ENCODE peak calls at places on chromosomes 3 and 15, in five cellular contexts. N, C, L, K and D are unnamed samples. For H3K27me3, the result is how much of the 10 kb centered on the place peaks cover.

GRCh38 chr15:29207027-29207757 is 62.4 kb downstream of the NSMCE3 start:
- DNase-seq in N (no peak), C (no peak), L (no peak), K (no peak), D (no peak)

GRCh38 chr3:3023106-3023505 is 87.1 kb downstream of the IL5RA start:
- DNase-seq in N (no peak), C (no peak), L (no peak), K (no peak), D (no peak)

GRCh38 chr3:114081022-114081421 is 24.5 kb downstream of the QTRT2 start:
- DNase-seq in N (no peak), C (peak), L (no peak), K (no peak), D (no peak)

GRCh38 chr3:40201770-40202169 is 107.7 kb upstream of the EIF1B start:
- DNase-seq in N (no peak), C (no peak), L (no peak), K (no peak), D (no peak)

GRCh38 chr3:30675774-30676173 is 69.4 kb downstream of the TGFBR2 start:
- DNase-seq in N (no peak), C (no peak), L (no peak), K (no peak), D (no peak)

GRCh38 chr3:192818126-192818525 is 90.8 kb upstream of the FGF12 start:
- DNase-seq in N (no peak), C (peak), L (no peak), K (no peak), D (no peak)

GRCh38 chr15:84810073-84810840 is 6.9 kb upstream of the ALPK3 start:
- DNase-seq in N (no peak), C (peak), L (no peak), K (no peak), D (no peak)

GRCh38 chr3:174883881-174884675 is 24.9 kb downstream of the NAALADL2 start:
- DNase-seq in N (no peak), C (no peak), L (no peak), K (no peak), D (no peak)

GRCh38 chr3:127194601-127195187 is 1.8 kb downstream of the PRR23E start:
- DNase-seq in N (no peak), C (no peak), L (no peak), K (no peak), D (no peak)

GRCh38 chr15:34637305-34637704 is 53.9 kb upstream of the GOLGA8B start:
- DNase-seq in N (no peak), C (no peak), L (no peak), K (no peak), D (no peak)

GRCh38 chr3:16216373-16216935 is 42.0 kb downstream of the GALNT15 start:
- DNase-seq in N (no peak), C (no peak), L (no peak), K (no peak), D (no peak)

GRCh38 chr3:29561651-29562050 is 280.8 kb downstream of the RBMS3 start:
- DNase-seq in N (no peak), C (no peak), L (no peak), K (no peak), D (no peak)

GRCh38 chr3:28575748-28576589 is 227.3 kb upstream of the AZI2 start:
- DNase-seq in N (peak), C (peak), L (no peak), K (peak), D (peak)

GRCh38 chr15:22241451-22241850 is 161.1 kb downstream of the OR4M2 start:
- DNase-seq in N (no peak), C (no peak), L (no peak), K (no peak), D (no peak)

GRCh38 chr3:43699864-43700263 is 9.1 kb downstream of the ABHD5 start:
- DNase-seq in N (no peak), C (no peak), L (no peak), K (no peak), D (no peak)

GRCh38 chr15:67521770-67522568 is 1.0 kb downstream of the C15orf61 start:
- DNase-seq in N (peak), C (peak), L (no peak), K (peak), D (no peak)

GRCh38 chr3:30399394-30400181 is 206.8 kb upstream of the TGFBR2 start:
- DNase-seq in N (no peak), C (peak), L (no peak), K (no peak), D (no peak)

GRCh38 chr3:188331166-188331565 is 177.2 kb downstream of the LPP start:
- DNase-seq in N (no peak), C (no peak), L (no peak), K (no peak), D (no peak)

GRCh38 chr3:65576942-65577341 is 461.8 kb downstream of the MAGI1 start:
- DNase-seq in N (no peak), C (peak), L (no peak), K (no peak), D (no peak)

GRCh38 chr3:157838457-157838856 is 267.8 kb downstream of the SHOX2 start:
- DNase-seq in N (no peak), C (no peak), L (no peak), K (no peak), D (no peak)

GRCh38 chr15:76840830-76841460 is 64.2 kb downstream of the SCAPER start:
- DNase-seq in N (peak), C (peak), L (no peak), K (no peak), D (no peak)

GRCh38 chr3:24680214-24680967 is 185.7 kb upstream of the THRB start:
- DNase-seq in N (peak), C (peak), L (peak), K (peak), D (peak)

GRCh38 chr3:72451840-72452239 is 396.4 kb downstream of the SHQ1 start:
- DNase-seq in N (peak), C (no peak), L (no peak), K (no peak), D (no peak)

GRCh38 chr3:29822051-29822450 is 541.2 kb downstream of the RBMS3 start:
- DNase-seq in N (no peak), C (peak), L (no peak), K (no peak), D (no peak)

GRCh38 chr3:37272743-37273142 is 98.4 kb upstream of the LRRFIP2 start:
- DNase-seq in N (no peak), C (no peak), L (no peak), K (no peak), D (no peak)

GRCh38 chr3:13401149-13401548 is 19.0 kb downstream of the NUP210 start:
- DNase-seq in N (no peak), C (no peak), L (no peak), K (no peak), D (no peak)

GRCh38 chr15:45136378-45136764 is 6.6 kb downstream of the DUOX1 start:
- DNase-seq in N (no peak), C (no peak), L (no peak), K (no peak), D (no peak)

GRCh38 chr15:45133561-45133920 is 3.7 kb downstream of the DUOX1 start:
- DNase-seq in N (no peak), C (no peak), L (no peak), K (no peak), D (no peak)

GRCh38 chr15:45134682-45135604 is 5.1 kb downstream of the DUOX1 start:
- DNase-seq in N (peak), C (no peak), L (no peak), K (no peak), D (no peak)

GRCh38 chr15:45132844-45133560 is 3.2 kb downstream of the DUOX1 start:
- DNase-seq in N (no peak), C (no peak), L (no peak), K (no peak), D (no peak)

DNA sequence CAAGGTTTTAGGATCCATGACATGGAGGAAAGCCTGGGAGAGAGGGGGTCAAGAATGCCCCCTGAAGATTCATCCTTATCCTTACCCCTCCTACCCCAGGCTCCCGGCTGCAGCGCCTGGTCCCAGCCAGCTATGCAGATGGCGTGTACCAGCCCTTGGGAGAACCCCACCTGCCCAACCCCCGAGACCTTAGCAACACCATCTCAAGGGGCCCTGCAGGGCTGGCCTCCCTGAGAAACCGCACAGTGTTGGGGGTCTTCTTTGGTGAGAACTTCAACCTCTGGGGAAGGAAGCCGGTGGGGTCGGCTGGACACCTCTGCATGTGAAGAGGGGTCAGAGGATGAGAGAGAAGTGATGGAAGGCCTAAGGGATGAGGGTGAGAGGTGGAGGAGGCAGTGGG is 4.3 kb downstream of the DUOX1 start:
- DNase-seq in N (no peak), C (no peak), L (no peak), K (no peak), D (no peak)
- H3K27me3 ChIP-seq in N (under half), C (half or more), L (under half), K (half or more), D (under half)

GRCh38 chr3:18499256-18499655 is 74.1 kb upstream of the SATB1 start:
- DNase-seq in N (no peak), C (no peak), L (no peak), K (no peak), D (no peak)

GRCh38 chr3:18489939-18490338 is 64.8 kb upstream of the SATB1 start:
- DNase-seq in N (no peak), C (no peak), L (no peak), K (no peak), D (no peak)

GRCh38 chr3:18494251-18494650 is 69.1 kb upstream of the SATB1 start:
- DNase-seq in N (no peak), C (no peak), L (no peak), K (no peak), D (no peak)
- H3K27ac ChIP-seq in N (no peak), C (no peak), L (no peak), K (no peak), D (no peak)

GRCh38 chr15:70526221-70526973 is 237.0 kb downstream of the UACA start:
- DNase-seq in N (peak), C (peak), L (no peak), K (no peak), D (no peak)
- H3K27me3 ChIP-seq in N (under half), C (under half), L (under half), K (under half), D (under half)

GRCh38 chr3:46849098-46849631 is 14.1 kb downstream of the MYL3 start:
- DNase-seq in N (peak), C (no peak), L (no peak), K (no peak), D (peak)

GRCh38 chr3:46848271-46849097 is 14.8 kb downstream of the MYL3 start:
- DNase-seq in N (peak), C (peak), L (no peak), K (no peak), D (peak)

GRCh38 chr3:46846624-46847542 is 16.4 kb downstream of the MYL3 start:
- DNase-seq in N (no peak), C (no peak), L (no peak), K (no peak), D (peak)

GRCh38 chr3:46845860-46846623 is 17.2 kb downstream of the MYL3 start:
- DNase-seq in N (peak), C (peak), L (peak), K (peak), D (peak)

DNA sequence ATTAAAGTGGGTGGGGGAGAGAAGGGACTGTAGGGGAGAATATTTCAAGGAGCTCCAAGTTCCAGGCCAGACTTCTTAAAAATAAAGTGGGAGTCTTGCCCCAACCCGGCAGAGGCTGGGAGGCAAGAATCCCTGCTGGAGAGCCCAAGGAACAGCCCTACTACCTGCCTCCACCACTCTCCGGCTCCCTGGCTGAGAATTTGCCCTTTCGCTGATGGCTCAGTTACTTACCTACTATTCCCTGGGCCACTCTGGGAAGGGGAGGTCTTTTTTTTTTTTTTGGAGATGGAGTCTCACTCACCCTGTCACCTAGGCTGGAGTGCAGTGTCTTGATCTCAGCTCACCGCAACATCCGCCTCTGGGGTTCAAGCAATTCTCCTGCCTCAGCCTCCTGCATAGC is 15.5 kb downstream of the MYL3 start:
- DNase-seq in N (no peak), C (no peak), L (no peak), K (no peak), D (no peak)
- H3K27ac ChIP-seq in N (peak), C (no peak), L (no peak), K (peak), D (peak)

DNA sequence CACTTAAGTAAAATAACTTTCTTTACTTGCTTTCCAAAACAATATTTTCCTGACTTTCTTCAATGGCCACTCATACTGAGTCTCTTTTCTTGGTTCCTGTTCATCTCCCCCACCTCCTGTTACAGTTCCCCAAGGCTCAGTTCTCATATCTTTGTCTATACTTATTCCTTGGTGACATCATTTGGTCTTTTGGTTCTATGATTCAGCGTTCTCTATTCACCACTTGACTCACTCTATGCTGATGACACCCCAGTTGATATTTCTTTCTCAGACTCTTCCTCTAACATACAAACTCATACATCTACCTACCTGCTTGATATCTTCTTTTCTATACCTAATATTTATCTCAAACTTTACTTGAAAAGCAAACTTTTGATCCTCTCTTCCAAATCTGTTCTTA is 85.0 kb upstream of the P3H2 start:
- DNase-seq in N (no peak), C (peak), L (no peak), K (no peak), D (no peak)
- H3K27me3 ChIP-seq in N (under half), C (under half), L (under half), K (under half), D (under half)

DNA sequence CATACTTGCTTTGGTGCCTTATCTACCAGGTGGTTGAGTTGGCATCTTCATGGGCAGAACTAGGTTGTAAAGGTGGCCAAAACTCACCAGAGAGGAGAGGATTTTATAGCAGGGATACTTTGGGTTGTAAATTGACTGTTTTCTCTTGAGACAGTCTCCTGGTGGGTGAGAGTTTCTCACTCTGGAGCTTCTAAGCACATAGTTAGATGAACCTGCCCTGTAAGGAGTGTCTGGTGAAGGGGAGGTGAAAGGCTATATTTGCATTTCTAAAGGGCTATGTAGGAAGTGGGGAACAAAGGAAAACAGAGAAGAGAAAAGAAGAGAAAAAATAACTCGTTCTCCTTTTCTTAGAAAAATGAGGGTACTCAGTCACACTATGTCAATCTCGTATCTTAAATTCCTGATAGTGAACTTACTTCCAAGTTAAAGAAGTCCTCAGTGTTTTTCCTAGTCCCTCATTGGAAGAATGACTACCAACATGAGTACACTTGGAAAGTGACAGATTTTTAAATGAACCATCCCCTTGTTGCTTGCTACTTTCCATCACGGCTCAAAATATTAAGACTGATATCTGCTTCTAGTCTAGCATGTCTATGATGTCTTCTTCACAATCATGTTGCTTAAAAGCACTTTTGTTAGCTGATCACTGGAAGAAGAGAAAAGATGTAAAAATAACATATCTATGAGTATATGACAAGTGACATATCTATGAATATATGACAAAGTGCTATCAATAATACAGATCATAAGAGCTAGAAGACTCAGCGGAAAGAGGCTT is 113.8 kb upstream of the P2RY1 start:
- DNase-seq in N (no peak), C (no peak), L (no peak), K (no peak), D (no peak)
- H3K27ac ChIP-seq in N (no peak), C (no peak), L (no peak), K (no peak), D (no peak)

GRCh38 chr3:69740103-69741021 is 1.1 kb downstream of the MITF start:
- DNase-seq in N (peak), C (no peak), L (peak), K (peak), D (peak)
- H3K27me3 ChIP-seq in N (under half), C (under half), L (under half), K (under half), D (under half)